ENCODE peak calls at places on chromosomes 1 and 21, in eight cellular contexts. H is Kasumi-1, N is NCI-H460, J is heart left ventricle, A is fibroblast of mammary gland, W is neuronal stem cell, P is SW480, O is T-helper 2 cell. X is an unnamed sample.

GRCh38 chr1:219209578-219209977 is 35.9 kb downstream of the LYPLAL1 start:
- DNase-seq in H (no peak), N (peak), J (no peak), A (no peak), W (no peak), P (no peak), O (no peak), X (peak)

GRCh38 chr1:94550800-94551241 is 9.3 kb upstream of the F3 start:
- DNase-seq in H (no peak), N (no peak), J (no peak), A (no peak), W (no peak), P (no peak), O (no peak), X (no peak)

GRCh38 chr21:28521932-28522826 is 470.5 kb downstream of the LTN1 start:
- DNase-seq in H (no peak), N (no peak), J (no peak), A (peak), W (no peak), P (peak), O (no peak), X (peak)

GRCh38 chr1:203066965-203067364 is 18.8 kb downstream of the MYOG start:
- DNase-seq in H (no peak), N (no peak), J (no peak), A (no peak), W (no peak), P (no peak), O (no peak), X (no peak)

GRCh38 chr21:9767592-9768375 is 753.6 kb upstream of the TPTE start:
- DNase-seq in H (no peak), N (no peak), J (no peak), A (no peak), W (no peak), P (no peak), O (no peak), X (no peak)

GRCh38 chr1:72197786-72198185 is 84.6 kb downstream of the NEGR1 start:
- DNase-seq in H (no peak), N (no peak), J (no peak), A (peak), W (no peak), P (no peak), O (no peak), X (no peak)

GRCh38 chr1:61085191-61086086 is 3.1 kb downstream of the NFIA start:
- DNase-seq in H (no peak), N (no peak), J (no peak), A (no peak), W (no peak), P (no peak), O (no peak), X (peak)

GRCh38 chr1:182169203-182169602 is 107.7 kb upstream of the ZNF648 start:
- DNase-seq in H (no peak), N (no peak), J (peak), A (no peak), W (no peak), P (no peak), O (no peak), X (no peak)

GRCh38 chr1:179001451-179001850 is 24.2 kb upstream of the FAM20B start:
- DNase-seq in H (no peak), N (no peak), J (no peak), A (no peak), W (no peak), P (no peak), O (no peak), X (no peak)

GRCh38 chr21:15406791-15407190 is 323.0 kb upstream of the USP25 start:
- DNase-seq in H (no peak), N (no peak), J (no peak), A (no peak), W (no peak), P (no peak), O (no peak), X (no peak)

GRCh38 chr1:219085082-219085481 is 88.6 kb upstream of the LYPLAL1 start:
- DNase-seq in H (no peak), N (no peak), J (no peak), A (peak), W (no peak), P (no peak), O (no peak), X (peak)

GRCh38 chr1:39671793-39672550 is at the start of gene NT5C1A:
- DNase-seq in H (peak), N (no peak), J (peak), A (no peak), W (peak), P (peak), O (no peak), X (no peak)

GRCh38 chr1:167994560-167994959 is 57.7 kb upstream of the MPC2 start:
- DNase-seq in H (no peak), N (no peak), J (no peak), A (no peak), W (no peak), P (no peak), O (no peak), X (no peak)

GRCh38 chr1:201742476-201742875 is 86.5 kb upstream of the IPO9 start:
- DNase-seq in H (no peak), N (no peak), J (no peak), A (peak), W (no peak), P (no peak), O (no peak), X (no peak)

X was measured in PC-3.